ENCODE peak calls at places on chromosomes 6 and 20, in four cellular contexts. N is HCT116, P is HepG2, Q is K562. E is an unnamed sample.

GRCh38 chr20:19368351-19368750 is 155.9 kb downstream of the SLC24A3 start:
- DNase-seq in N (no peak), Q (no peak), P (no peak), E (no peak)

GRCh38 chr6:80547827-80548226 is 441.4 kb downstream of the BCKDHB start:
- DNase-seq in Q (no peak), N (no peak), P (no peak), E (no peak)

GRCh38 chr20:11921326-11921725 is 3.6 kb downstream of the BTBD3 start:
- DNase-seq in Q (no peak), N (no peak), P (no peak), E (no peak)

GRCh38 chr6:13538084-13538483 is 36.3 kb upstream of the SIRT5 start:
- DNase-seq in Q (peak; percentile 47), P (peak; percentile 55), N (peak; percentile 26), E (no peak)

GRCh38 chr20:57428611-57429496 is 37.7 kb downstream of the RBM38 start:
- DNase-seq in P (peak; percentile 83), Q (no peak), N (no peak), E (no peak)

GRCh38 chr20:31687777-31688176 is 34.9 kb downstream of the BCL2L1 start:
- DNase-seq in P (no peak), N (no peak), Q (no peak), E (no peak)

GRCh38 chr6:167550936-167551633 is 226.2 kb downstream of the TTLL2 start:
- DNase-seq in Q (no peak), P (no peak), N (no peak), E (no peak)

GRCh38 chr20:40802886-40803285 is 113.8 kb upstream of the MAFB start:
- DNase-seq in P (no peak), N (no peak), Q (no peak), E (no peak)

GRCh38 chr6:130872250-130873095 is 45.3 kb downstream of the SMLR1 start:
- DNase-seq in N (peak; percentile 27), Q (peak; percentile 66), P (peak; percentile 62), E (peak; percentile 53)

GRCh38 chr6:28996844-28997502 is 8.1 kb downstream of the ZNF311 start:
- DNase-seq in P (no peak), N (no peak), Q (peak; percentile 55), E (no peak)

GRCh38 chr6:40443842-40444241 is 143.3 kb downstream of the LRFN2 start:
- DNase-seq in N (no peak), P (no peak), Q (no peak), E (no peak)

GRCh38 chr6:137570307-137570832 is 76.2 kb upstream of the OLIG3 start:
- DNase-seq in N (no peak), Q (no peak), P (peak; percentile 17), E (no peak)

GRCh38 chr6:93550551-93551276 is 131.4 kb upstream of the EPHA7 start:
- DNase-seq in N (no peak), Q (no peak), P (no peak), E (no peak)

GRCh38 chr6:79646006-79646405 is 14.9 kb downstream of the SH3BGRL2 start:
- DNase-seq in Q (no peak), P (no peak), N (no peak), E (no peak)

GRCh38 chr20:20390393-20390792 is 22.5 kb downstream of the INSM1 start:
- DNase-seq in N (no peak), Q (no peak), P (no peak), E (no peak)

GRCh38 chr20:35117148-35117547 is 24.5 kb upstream of the TRPC4AP start:
- DNase-seq in N (no peak), P (no peak), Q (no peak), E (no peak)

GRCh38 chr6:10411915-10412164 is 3.0 kb downstream of the TFAP2A start:
- DNase-seq in Q (no peak), P (no peak), N (no peak), E (no peak)

GRCh38 chr6:99613398-99613704 is 6.7 kb downstream of the PRDM13 start:
- DNase-seq in Q (no peak), N (no peak), P (no peak), E (no peak)

GRCh38 chr20:38307371-38308046 is 3.6 kb downstream of the BPI start:
- DNase-seq in P (no peak), N (no peak), Q (no peak), E (no peak)

GRCh38 chr6:120903836-120904235 is 430.4 kb downstream of the TBC1D32 start:
- DNase-seq in N (no peak), P (no peak), Q (no peak), E (no peak)

GRCh38 chr20:2804921-2805681 is 4.7 kb upstream of the CPXM1 start:
- DNase-seq in N (no peak), Q (no peak), P (no peak), E (no peak)

GRCh38 chr6:21402368-21402767 is 191.2 kb upstream of the SOX4 start:
- DNase-seq in P (no peak), Q (no peak), N (no peak), E (no peak)

GRCh38 chr6:110421749-110422443 is 6.5 kb upstream of the DDO start:
- DNase-seq in N (no peak), Q (no peak), P (no peak), E (no peak)

GRCh38 chr6:104580452-104580851 is 279.3 kb downstream of the HACE1 start:
- DNase-seq in Q (no peak), P (no peak), N (no peak), E (no peak)

GRCh38 chr6:105553174-105553573 is 150.3 kb upstream of the PREP start:
- DNase-seq in N (no peak), P (no peak), Q (no peak), E (no peak)

GRCh38 chr20:37443596-37443995 is 77.5 kb upstream of the NNAT start:
- DNase-seq in P (no peak), Q (no peak), N (no peak), E (no peak)

GRCh38 chr6:95081949-95082348 is 495.4 kb upstream of the MANEA start:
- DNase-seq in P (no peak), N (no peak), Q (no peak), E (no peak)

GRCh38 chr6:157982297-157982579 is 575 bp downstream of the SYNJ2 start:
- DNase-seq in P (peak; percentile 62), N (no peak), Q (no peak), E (no peak)
- TF ChIP-seq TCF7L2 in P (no peak), N (no peak), Q (no peak), E (no peak)

DNA sequence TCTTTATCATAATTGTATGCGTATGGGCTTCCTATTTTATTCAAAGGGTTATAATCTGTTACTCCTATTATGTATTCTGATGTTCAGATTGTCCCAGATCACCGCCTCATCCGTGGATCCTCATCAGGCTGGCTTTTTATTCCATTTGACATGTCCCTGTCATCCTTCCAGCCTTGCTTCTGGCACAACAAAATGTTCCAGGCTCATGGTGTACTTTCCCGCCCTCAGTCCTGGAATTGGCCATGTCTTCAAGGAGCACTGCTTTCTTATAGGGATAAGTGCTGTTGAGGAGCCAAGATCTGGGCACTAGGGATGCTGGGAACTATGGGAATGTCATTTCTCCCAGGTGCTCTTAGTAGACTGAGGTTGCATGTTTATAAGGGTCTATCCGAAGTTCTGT is 207.8 kb downstream of the JARID2 start:
- DNase-seq in P (no peak), Q (no peak), N (no peak), E (no peak)
- TF ChIP-seq TCF7L2 in P (no peak), Q (no peak), N (no peak), E (no peak)

GRCh38 chr6:54810182-54810581 is 36.4 kb upstream of the FAM83B start:
- DNase-seq in Q (no peak), P (no peak), N (no peak), E (no peak)
- TF ChIP-seq TCF7L2 in Q (no peak), P (no peak), N (no peak), E (no peak)

GRCh38 chr6:42138630-42139619 is 3.5 kb downstream of the C6orf132 start:
- DNase-seq in Q (no peak), N (no peak), P (peak; percentile 77), E (no peak)

GRCh38 chr6:42140051-42140450 is 2.4 kb downstream of the C6orf132 start:
- DNase-seq in N (no peak), P (no peak), Q (no peak), E (no peak)

GRCh38 chr6:42140756-42141602 is 1.4 kb downstream of the C6orf132 start:
- DNase-seq in P (no peak), Q (no peak), N (no peak), E (no peak)

GRCh38 chr6:42142118-42142835 is at the start of gene C6orf132:
- DNase-seq in Q (no peak), P (peak; percentile 43), N (no peak), E (no peak)

GRCh38 chr6:42141603-42142117 is 760 bp downstream of the C6orf132 start:
- DNase-seq in N (no peak), Q (no peak), P (no peak), E (no peak)
- TF ChIP-seq TCF7L2 in N (no peak), Q (no peak), P (no peak), E (no peak)

GRCh38 chr20:53707341-53708102 is 113.9 kb upstream of the ZNF217 start:
- DNase-seq in Q (no peak), P (no peak), N (no peak), E (no peak)

GRCh38 chr20:53711333-53712211 is 117.9 kb upstream of the ZNF217 start:
- DNase-seq in P (peak; percentile 69), Q (no peak), N (no peak), E (no peak)

GRCh38 chr20:53706511-53707031 is 112.9 kb upstream of the ZNF217 start:
- DNase-seq in P (no peak), Q (no peak), N (no peak), E (no peak)

GRCh38 chr20:53706008-53706481 is 112.4 kb upstream of the ZNF217 start:
- DNase-seq in Q (no peak), P (no peak), N (no peak), E (no peak)

GRCh38 chr20:53708129-53708968 is 114.7 kb upstream of the ZNF217 start:
- DNase-seq in Q (no peak), P (no peak), N (no peak), E (no peak)
- TF ChIP-seq TCF7L2 in Q (no peak), P (no peak), N (no peak), E (peak; percentile 100)

GRCh38 chr20:24495266-24495665 is 25.8 kb downstream of the SYNDIG1 start:
- DNase-seq in N (no peak), Q (no peak), P (no peak), E (no peak)
- TF ChIP-seq TCF7L2 in N (no peak), Q (no peak), P (no peak), E (no peak)

DNA sequence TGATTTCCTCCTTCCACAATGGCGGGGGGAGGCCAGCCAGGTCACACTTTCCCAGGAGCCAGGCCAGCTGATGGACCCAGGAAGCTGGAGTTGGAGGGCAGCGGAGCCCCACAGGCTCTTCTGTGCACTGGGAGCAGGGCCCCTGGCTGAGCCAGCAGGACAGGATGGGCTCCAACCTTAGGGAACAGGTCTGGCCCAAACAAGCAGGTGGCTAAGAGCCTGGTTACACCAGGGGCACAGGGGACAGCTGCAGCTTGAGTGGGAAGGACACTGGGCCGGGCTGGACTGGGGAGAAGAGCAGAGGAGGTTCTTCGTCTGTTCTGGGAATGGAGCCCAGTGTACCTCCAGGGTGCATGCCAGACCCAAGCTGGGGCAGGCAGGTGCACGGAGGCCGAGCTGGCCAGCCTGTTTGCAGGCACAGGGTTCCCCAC is 102.3 kb downstream of the DLL1 start:
- DNase-seq in N (no peak), P (no peak), Q (no peak), E (no peak)
- TF ChIP-seq TCF7L2 in N (no peak), P (no peak), Q (no peak), E (no peak)

GRCh38 chr6:159113223-159113622 is 56.0 kb upstream of the FNDC1 start:
- DNase-seq in Q (no peak), N (no peak), P (no peak), E (no peak)
- TF ChIP-seq TCF7L2 in Q (no peak), N (no peak), P (no peak), E (no peak)

E was measured in Panc1.